ENCODE peak calls at places on chromosomes 12 and 14, in nine cellular contexts. G is A549; K is psoas muscle; D is fibroblast of lung; Y is kidney; H is tibial nerve; N is aorta; J is tibial artery; Q is CD8-positive, alpha-beta T cell. M is an unnamed sample.

GRCh38 chr12:95114766-95115450 is 41.5 kb upstream of the NR2C1 start:
- DNase-seq in J (no peak), Q (no peak), K (no peak), D (no peak), G (no peak), N (no peak), H (no peak), Y (no peak), M (no peak)

GRCh38 chr12:122185494-122186082 is 2.7 kb downstream of the LRRC43 start:
- DNase-seq in H (no peak), N (no peak), Q (no peak), D (no peak), Y (no peak), J (no peak), G (no peak), K (no peak), M (no peak)

GRCh38 chr14:94051115-94051514 is 25.0 kb downstream of the OTUB2 start:
- DNase-seq in J (peak; percentile 58), K (no peak), Y (no peak), G (no peak), N (no peak), Q (no peak), H (peak; percentile 45), D (peak; percentile 49), M (peak; percentile 63)

GRCh38 chr12:1890119-1890703 is 28.2 kb downstream of the CACNA2D4 start:
- DNase-seq in J (no peak), Y (peak; percentile 59), Q (no peak), H (no peak), N (no peak), K (no peak), D (no peak), G (no peak), M (no peak)

GRCh38 chr12:50021071-50021470 is 4.2 kb downstream of the RACGAP1 start:
- DNase-seq in J (no peak), G (no peak), N (no peak), Q (no peak), K (no peak), D (peak; percentile 45), H (no peak), Y (no peak), M (no peak)

GRCh38 chr14:22390195-22390594 is 198.8 kb downstream of the DAD1 start:
- DNase-seq in Y (no peak), H (no peak), J (no peak), N (no peak), K (no peak), G (no peak), Q (no peak), D (no peak), M (no peak)

GRCh38 chr12:95805864-95806669 is 15.5 kb upstream of the NTN4 start:
- DNase-seq in J (peak; percentile 72), Q (peak; percentile 25), D (peak; percentile 98), G (peak; percentile 89), Y (no peak), N (no peak), K (peak; percentile 30), H (peak; percentile 46), M (no peak)

GRCh38 chr14:54818201-54819133 is 84.2 kb downstream of the GCH1 start:
- DNase-seq in H (no peak), J (no peak), K (no peak), Y (no peak), N (no peak), Q (no peak), G (no peak), D (peak; percentile 53), M (no peak)

GRCh38 chr14:95832012-95832411 is 44.6 kb upstream of the TUNAR start:
- DNase-seq in H (no peak), N (no peak), D (no peak), Y (no peak), K (no peak), J (no peak), G (no peak), Q (no peak), M (no peak)

GRCh38 chr14:54106802-54107377 is 150.3 kb upstream of the BMP4 start:
- DNase-seq in Q (no peak), H (no peak), D (no peak), Y (no peak), K (no peak), N (peak; percentile 41), G (no peak), J (no peak), M (no peak)

GRCh38 chr12:48988030-48988649 is 10.0 kb downstream of the WNT1 start:
- DNase-seq in N (peak; percentile 77), Q (peak; percentile 58), D (peak; percentile 49), K (peak; percentile 67), Y (no peak), H (peak; percentile 74), J (no peak), G (peak; percentile 68), M (peak; percentile 89)

GRCh38 chr14:88611878-88612277 is 49.0 kb downstream of the ZC3H14 start:
- DNase-seq in J (no peak), D (no peak), G (no peak), K (no peak), Y (no peak), Q (no peak), N (no peak), H (no peak), M (no peak)

GRCh38 chr12:40152783-40153383 is 47.0 kb upstream of the SLC2A13 start:
- DNase-seq in N (peak; percentile 51), J (no peak), K (no peak), G (no peak), H (peak; percentile 64), D (peak; percentile 50), Y (no peak), Q (peak; percentile 24), M (peak; percentile 70)

GRCh38 chr12:4449862-4450222 is 4.2 kb upstream of the FGF6 start:
- DNase-seq in N (no peak), Y (no peak), G (no peak), Q (no peak), K (no peak), H (no peak), D (no peak), J (no peak), M (no peak)

GRCh38 chr12:110546339-110546738 is 36.8 kb downstream of the PPTC7 start:
- DNase-seq in G (no peak), H (no peak), Q (no peak), D (peak; percentile 93), J (no peak), K (no peak), N (no peak), Y (no peak), M (no peak)

GRCh38 chr12:41966916-41967315 is 177.8 kb downstream of the GXYLT1 start:
- DNase-seq in Q (no peak), Y (no peak), D (no peak), N (no peak), H (no peak), J (no peak), K (no peak), G (no peak), M (no peak)

GRCh38 chr14:43014338-43014737 is 1407.7 kb downstream of the LRFN5 start:
- DNase-seq in H (no peak), J (no peak), Y (no peak), K (no peak), G (no peak), Q (no peak), N (no peak), D (no peak), M (no peak)

GRCh38 chr14:43022094-43022800 is 1415.6 kb downstream of the LRFN5 start:
- DNase-seq in Y (no peak), D (no peak), G (no peak), N (no peak), H (no peak), K (no peak), J (no peak), Q (no peak), M (no peak)

GRCh38 chr14:43019826-43020225 is 1413.2 kb downstream of the LRFN5 start:
- DNase-seq in Q (no peak), G (no peak), D (no peak), K (no peak), N (no peak), H (no peak), Y (no peak), J (no peak), M (no peak)
- H3K4me1 ChIP-seq in Q (no peaks in the 10 kb centered on the region), G (no peaks in the 10 kb centered on the region), D (no peaks in the 10 kb centered on the region), K (no peaks in the 10 kb centered on the region), N (no peaks in the 10 kb centered on the region), H (no peaks in the 10 kb centered on the region), Y (no peaks in the 10 kb centered on the region), J (no peaks in the 10 kb centered on the region), M (no peaks in the 10 kb centered on the region)

GRCh38 chr14:80776657-80777056 is 164.9 kb downstream of the CEP128 start:
- DNase-seq in J (no peak), D (no peak), G (no peak), Y (no peak), N (no peak), Q (no peak), H (no peak), K (no peak), M (no peak)

GRCh38 chr14:80770114-80770917 is 171.2 kb downstream of the CEP128 start:
- DNase-seq in G (no peak), N (no peak), K (no peak), J (no peak), D (no peak), Q (no peak), H (no peak), Y (no peak), M (no peak)

GRCh38 chr14:80781968-80782367 is 159.6 kb downstream of the CEP128 start:
- DNase-seq in Y (no peak), N (no peak), K (no peak), Q (no peak), G (no peak), H (no peak), D (no peak), J (no peak), M (no peak)

GRCh38 chr14:80772504-80772903 is 169.0 kb downstream of the CEP128 start:
- DNase-seq in D (no peak), H (no peak), J (no peak), N (no peak), G (no peak), K (no peak), Q (no peak), Y (no peak), M (peak; percentile 34)

DNA sequence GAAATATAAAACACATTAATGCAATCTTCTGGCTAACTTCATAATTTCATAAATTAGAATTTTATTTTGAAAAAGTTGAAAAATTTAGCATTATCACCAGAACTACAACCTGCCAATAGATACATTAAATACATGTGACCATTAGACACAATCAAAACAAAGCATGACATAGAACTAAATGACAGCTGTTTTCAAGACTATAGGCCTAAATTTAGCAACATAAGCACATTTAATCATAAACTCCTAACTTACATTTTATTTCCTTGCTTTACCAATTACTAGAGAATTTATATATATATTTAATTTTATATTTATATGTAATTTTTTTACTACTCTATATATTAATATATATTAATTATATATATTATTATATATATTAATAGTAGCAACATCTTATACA is 165.4 kb downstream of the CEP128 start:
- DNase-seq in Y (no peak), J (no peak), H (no peak), K (no peak), N (no peak), D (no peak), G (no peak), Q (no peak), M (no peak)
- H3K9me3 ChIP-seq in Y (no peaks in the 10 kb centered on the region), J (peaks cover 3% of the 10 kb centered on the region), H (peaks cover 10% of the 10 kb centered on the region), K (no peaks in the 10 kb centered on the region), N (peaks cover 1% of the 10 kb centered on the region), D (no peaks in the 10 kb centered on the region), G (no peaks in the 10 kb centered on the region), Q (no peaks in the 10 kb centered on the region), M (no peaks in the 10 kb centered on the region)

GRCh38 chr14:61471297-61471980 is 150.1 kb downstream of the PRKCH start:
- DNase-seq in N (no peak), K (no peak), H (no peak), Y (no peak), G (no peak), Q (no peak), J (no peak), D (no peak), M (no peak)
- H3K4me1 ChIP-seq in N (peaks cover 3% of the 10 kb centered on the region), K (peaks cover 29% of the 10 kb centered on the region), H (peaks cover 31% of the 10 kb centered on the region), Y (peaks cover 19% of the 10 kb centered on the region), G (peaks cover 75% of the 10 kb centered on the region), Q (peaks cover 91% of the 10 kb centered on the region), J (peaks cover 24% of the 10 kb centered on the region), D (peaks cover 34% of the 10 kb centered on the region), M (peaks cover 87% of the 10 kb centered on the region)

GRCh38 chr14:32800320-32800719 is 138.4 kb upstream of the NPAS3 start:
- DNase-seq in Q (no peak), G (no peak), Y (no peak), N (no peak), K (no peak), D (no peak), H (no peak), J (no peak), M (no peak)
- H3K9me3 ChIP-seq in Q (peaks cover 6% of the 10 kb centered on the region), G (no peaks in the 10 kb centered on the region), Y (peaks cover 14% of the 10 kb centered on the region), N (peaks cover 2% of the 10 kb centered on the region), K (peaks cover 30% of the 10 kb centered on the region), D (no peaks in the 10 kb centered on the region), H (peaks cover 62% of the 10 kb centered on the region), J (peaks cover 23% of the 10 kb centered on the region), M (peaks cover 88% of the 10 kb centered on the region)

M was measured in spleen.